ENCODE peak calls at places on chromosomes 4 and X, in seven cellular contexts. One of them, this sample, is unnamed. For H3K4me1, the result is how much of the 10 kb centered on the place peaks cover.

GRCh38 chr4:186790630-186791029 is 67.0 kb upstream of the FAT1 start:
- DNase-seq in fibroblast of lung: peak
- DNase-seq in right lobe of liver: no peak
- DNase-seq in mammary epithelial cell: no peak
- DNase-seq in lower lobe of right lung: no peak
- DNase-seq in IMR-90: peak
- DNase-seq in OCI-LY7: no peak
- DNase-seq in this sample: no peak

GRCh38 chrX:53440631-53441517 is 6.7 kb upstream of the HSD17B10 start:
- DNase-seq in OCI-LY7: no peak
- DNase-seq in right lobe of liver: peak
- DNase-seq in mammary epithelial cell: peak
- DNase-seq in IMR-90: peak
- DNase-seq in fibroblast of lung: peak
- DNase-seq in lower lobe of right lung: peak
- DNase-seq in this sample: peak

GRCh38 chr4:116015549-116015948 is 902.1 kb upstream of the NDST4 start:
- DNase-seq in mammary epithelial cell: no peak
- DNase-seq in fibroblast of lung: no peak
- DNase-seq in OCI-LY7: no peak
- DNase-seq in IMR-90: no peak
- DNase-seq in lower lobe of right lung: no peak
- DNase-seq in right lobe of liver: no peak
- DNase-seq in this sample: no peak

GRCh38 chrX:1464282-1465131 is 11.8 kb upstream of the ASMTL start:
- DNase-seq in fibroblast of lung: no peak
- DNase-seq in mammary epithelial cell: no peak
- DNase-seq in right lobe of liver: no peak
- DNase-seq in OCI-LY7: no peak
- DNase-seq in IMR-90: no peak
- DNase-seq in lower lobe of right lung: peak
- DNase-seq in this sample: no peak

GRCh38 chr4:189613202-189613601 is 327.5 kb upstream of the FRG1 start:
- DNase-seq in mammary epithelial cell: no peak
- DNase-seq in fibroblast of lung: no peak
- DNase-seq in IMR-90: no peak
- DNase-seq in right lobe of liver: no peak
- DNase-seq in OCI-LY7: no peak
- DNase-seq in lower lobe of right lung: no peak
- DNase-seq in this sample: no peak

GRCh38 chrX:68431836-68432235 is 1.5 kb downstream of the OPHN1 start:
- DNase-seq in lower lobe of right lung: no peak
- DNase-seq in right lobe of liver: no peak
- DNase-seq in IMR-90: peak
- DNase-seq in OCI-LY7: no peak
- DNase-seq in mammary epithelial cell: no peak
- DNase-seq in fibroblast of lung: peak
- DNase-seq in this sample: no peak

GRCh38 chrX:66684196-66684595 is 45.3 kb upstream of the EDA2R start:
- DNase-seq in lower lobe of right lung: no peak
- DNase-seq in right lobe of liver: no peak
- DNase-seq in OCI-LY7: no peak
- DNase-seq in fibroblast of lung: no peak
- DNase-seq in mammary epithelial cell: no peak
- DNase-seq in IMR-90: no peak
- DNase-seq in this sample: no peak

GRCh38 chr4:3107271-3108185 is 33.0 kb downstream of the HTT start:
- DNase-seq in fibroblast of lung: no peak
- DNase-seq in OCI-LY7: no peak
- DNase-seq in mammary epithelial cell: no peak
- DNase-seq in IMR-90: no peak
- DNase-seq in lower lobe of right lung: no peak
- DNase-seq in right lobe of liver: no peak
- DNase-seq in this sample: no peak

GRCh38 chrX:2764766-2765666 is 13.2 kb downstream of the XG start:
- DNase-seq in IMR-90: no peak
- DNase-seq in lower lobe of right lung: no peak
- DNase-seq in mammary epithelial cell: no peak
- DNase-seq in right lobe of liver: no peak
- DNase-seq in OCI-LY7: no peak
- DNase-seq in fibroblast of lung: no peak
- DNase-seq in this sample: no peak

GRCh38 chr4:73662709-73663546 is 42.7 kb upstream of the RASSF6 start:
- DNase-seq in fibroblast of lung: peak
- DNase-seq in lower lobe of right lung: no peak
- DNase-seq in right lobe of liver: no peak
- DNase-seq in mammary epithelial cell: peak
- DNase-seq in IMR-90: peak
- DNase-seq in OCI-LY7: peak
- DNase-seq in this sample: no peak

GRCh38 chr4:89829470-89830138 is 7.4 kb downstream of the SNCA start:
- DNase-seq in mammary epithelial cell: peak
- DNase-seq in fibroblast of lung: peak
- DNase-seq in OCI-LY7: peak
- DNase-seq in right lobe of liver: no peak
- DNase-seq in lower lobe of right lung: peak
- DNase-seq in IMR-90: no peak
- DNase-seq in this sample: peak

GRCh38 chr4:70704333-70705145 is 16.2 kb downstream of the UTP3 start:
- DNase-seq in right lobe of liver: peak
- DNase-seq in mammary epithelial cell: peak
- DNase-seq in fibroblast of lung: peak
- DNase-seq in OCI-LY7: peak
- DNase-seq in IMR-90: peak
- DNase-seq in lower lobe of right lung: peak
- DNase-seq in this sample: peak

DNA sequence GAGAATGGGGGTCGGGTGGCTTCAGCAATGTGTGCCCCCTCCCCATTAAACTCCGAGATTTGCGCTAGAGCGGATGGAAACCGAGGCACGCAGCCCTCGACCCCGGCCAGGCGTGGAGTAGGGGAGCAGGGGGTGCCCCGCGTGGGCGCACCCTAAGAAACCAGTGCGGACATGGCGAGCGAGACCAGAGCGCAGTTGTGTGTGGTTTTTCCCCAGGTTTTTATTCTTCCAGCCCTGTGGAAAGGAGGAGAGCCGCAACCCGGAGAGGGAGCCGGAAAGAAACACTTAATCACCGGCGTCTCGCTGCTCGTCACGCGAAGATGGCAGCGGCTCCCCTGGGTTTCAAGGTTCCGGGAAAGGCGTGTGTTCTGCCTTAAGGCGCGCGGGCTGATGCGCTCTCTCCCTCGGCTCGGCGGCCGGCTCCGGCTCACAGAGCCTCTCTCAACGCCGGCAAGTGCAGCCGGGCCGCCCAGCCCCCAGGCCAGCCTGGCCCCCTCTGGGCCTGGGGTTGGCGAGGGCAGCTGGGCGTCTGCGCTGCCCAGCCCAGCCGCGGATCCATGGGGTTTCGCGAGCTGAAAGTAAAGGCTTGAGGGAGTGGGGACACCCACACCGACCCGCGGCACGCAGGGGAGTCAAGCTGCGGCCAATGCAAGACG is 73.9 kb upstream of the BCOR start:
- DNase-seq in mammary epithelial cell: no peak
- DNase-seq in IMR-90: no peak
- DNase-seq in lower lobe of right lung: no peak
- DNase-seq in right lobe of liver: peak
- DNase-seq in OCI-LY7: peak
- DNase-seq in fibroblast of lung: no peak
- DNase-seq in this sample: peak
- H3K4me1 ChIP-seq in mammary epithelial cell: under half
- H3K4me1 ChIP-seq in IMR-90: under half
- H3K4me1 ChIP-seq in lower lobe of right lung: under half
- H3K4me1 ChIP-seq in right lobe of liver: under half
- H3K4me1 ChIP-seq in OCI-LY7: half or more
- H3K4me1 ChIP-seq in fibroblast of lung: under half
- H3K4me1 ChIP-seq in this sample: under half

GRCh38 chrX:45006002-45006800 is 133.2 kb downstream of the KDM6A start:
- DNase-seq in IMR-90: peak
- DNase-seq in right lobe of liver: no peak
- DNase-seq in OCI-LY7: no peak
- DNase-seq in mammary epithelial cell: peak
- DNase-seq in fibroblast of lung: no peak
- DNase-seq in lower lobe of right lung: no peak
- DNase-seq in this sample: no peak
- H3K27ac ChIP-seq in IMR-90: no peak
- H3K27ac ChIP-seq in right lobe of liver: no peak
- H3K27ac ChIP-seq in OCI-LY7: no peak
- H3K27ac ChIP-seq in mammary epithelial cell: peak
- H3K27ac ChIP-seq in fibroblast of lung: no peak
- H3K27ac ChIP-seq in lower lobe of right lung: no peak
- H3K27ac ChIP-seq in this sample: no peak

DNA sequence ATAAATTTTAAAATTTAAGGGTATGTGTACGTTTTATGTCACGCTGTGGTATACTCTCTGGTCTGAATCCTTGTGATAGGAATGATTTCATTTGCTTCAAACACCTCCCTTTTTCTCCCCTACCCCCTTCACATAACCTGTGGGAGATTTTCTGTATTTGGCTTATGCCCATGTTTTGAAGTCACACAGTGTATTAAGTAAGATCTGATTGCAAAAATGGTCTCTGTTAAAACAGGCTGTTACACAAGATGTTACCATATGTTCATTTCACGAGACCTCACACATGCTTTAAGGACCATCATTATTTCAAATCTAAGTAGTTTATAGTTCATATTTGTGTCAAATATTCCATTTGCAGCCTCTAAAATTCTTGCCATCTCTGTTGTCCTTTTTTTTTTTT is 63.5 kb downstream of the TMEM131L start:
- DNase-seq in mammary epithelial cell: no peak
- DNase-seq in right lobe of liver: no peak
- DNase-seq in lower lobe of right lung: no peak
- DNase-seq in OCI-LY7: no peak
- DNase-seq in IMR-90: peak
- DNase-seq in fibroblast of lung: peak
- DNase-seq in this sample: no peak
- H3K4me1 ChIP-seq in mammary epithelial cell: under half
- H3K4me1 ChIP-seq in right lobe of liver: under half
- H3K4me1 ChIP-seq in lower lobe of right lung: under half
- H3K4me1 ChIP-seq in OCI-LY7: half or more
- H3K4me1 ChIP-seq in IMR-90: under half
- H3K4me1 ChIP-seq in fibroblast of lung: under half
- H3K4me1 ChIP-seq in this sample: under half

GRCh38 chr4:82799006-82799881 is 648 bp upstream of the SCD5 start:
- DNase-seq in right lobe of liver: no peak
- DNase-seq in lower lobe of right lung: no peak
- DNase-seq in fibroblast of lung: no peak
- DNase-seq in IMR-90: no peak
- DNase-seq in mammary epithelial cell: peak
- DNase-seq in OCI-LY7: no peak
- DNase-seq in this sample: no peak
- H3K27ac ChIP-seq in right lobe of liver: no peak
- H3K27ac ChIP-seq in lower lobe of right lung: peak
- H3K27ac ChIP-seq in fibroblast of lung: no peak
- H3K27ac ChIP-seq in IMR-90: no peak
- H3K27ac ChIP-seq in mammary epithelial cell: peak
- H3K27ac ChIP-seq in OCI-LY7: no peak
- H3K27ac ChIP-seq in this sample: no peak

GRCh38 chr4:38663021-38663800 is 788 bp upstream of the KLF3 start:
- DNase-seq in fibroblast of lung: peak
- DNase-seq in IMR-90: no peak
- DNase-seq in lower lobe of right lung: no peak
- DNase-seq in OCI-LY7: peak
- DNase-seq in mammary epithelial cell: no peak
- DNase-seq in right lobe of liver: no peak
- DNase-seq in this sample: no peak
- H3K4me1 ChIP-seq in fibroblast of lung: under half
- H3K4me1 ChIP-seq in IMR-90: under half
- H3K4me1 ChIP-seq in lower lobe of right lung: under half
- H3K4me1 ChIP-seq in OCI-LY7: under half
- H3K4me1 ChIP-seq in mammary epithelial cell: under half
- H3K4me1 ChIP-seq in right lobe of liver: under half
- H3K4me1 ChIP-seq in this sample: under half

DNA sequence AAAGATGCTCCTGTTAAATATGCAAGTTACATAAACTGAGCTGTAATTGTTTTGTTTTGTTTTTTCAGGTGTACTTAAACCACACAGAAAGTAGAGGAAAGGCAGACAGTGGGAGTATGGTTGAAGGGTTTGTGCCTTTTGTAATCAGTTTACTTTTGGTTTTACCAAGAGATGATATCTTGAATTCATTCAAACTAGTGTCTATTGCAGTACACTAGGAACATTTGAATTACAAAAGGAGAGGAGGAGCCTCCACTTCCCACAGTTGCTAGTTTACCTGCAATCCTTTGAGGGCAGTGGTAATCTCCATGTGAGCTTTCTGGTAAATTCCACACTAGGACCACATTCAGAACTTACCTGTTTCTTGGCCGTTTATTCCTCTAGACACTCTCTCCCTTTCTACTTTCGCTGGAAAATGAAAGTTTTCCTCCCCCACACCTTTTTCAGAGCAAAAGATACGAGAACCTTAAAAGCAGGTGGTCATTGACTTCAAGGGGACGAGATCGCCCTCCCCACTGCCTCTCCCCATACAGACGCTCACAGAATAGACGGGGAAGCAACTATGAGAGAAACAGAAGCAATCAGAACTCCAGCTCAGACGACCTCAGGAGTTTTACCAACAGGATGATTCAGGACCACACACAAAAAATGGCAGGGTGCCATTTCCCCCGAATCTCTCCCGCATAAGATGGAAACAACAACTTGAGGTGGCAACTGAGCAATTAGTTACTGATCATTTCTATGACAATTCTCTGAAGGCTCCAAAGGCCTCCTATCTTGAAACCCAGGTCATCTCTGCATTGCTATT is 3.3 kb downstream of the RBM47 start:
- DNase-seq in right lobe of liver: no peak
- DNase-seq in OCI-LY7: no peak
- DNase-seq in fibroblast of lung: no peak
- DNase-seq in lower lobe of right lung: no peak
- DNase-seq in mammary epithelial cell: no peak
- DNase-seq in IMR-90: peak
- DNase-seq in this sample: no peak
- H3K27ac ChIP-seq in right lobe of liver: peak
- H3K27ac ChIP-seq in OCI-LY7: no peak
- H3K27ac ChIP-seq in fibroblast of lung: no peak
- H3K27ac ChIP-seq in lower lobe of right lung: peak
- H3K27ac ChIP-seq in mammary epithelial cell: no peak
- H3K27ac ChIP-seq in IMR-90: no peak
- H3K27ac ChIP-seq in this sample: no peak

DNA sequence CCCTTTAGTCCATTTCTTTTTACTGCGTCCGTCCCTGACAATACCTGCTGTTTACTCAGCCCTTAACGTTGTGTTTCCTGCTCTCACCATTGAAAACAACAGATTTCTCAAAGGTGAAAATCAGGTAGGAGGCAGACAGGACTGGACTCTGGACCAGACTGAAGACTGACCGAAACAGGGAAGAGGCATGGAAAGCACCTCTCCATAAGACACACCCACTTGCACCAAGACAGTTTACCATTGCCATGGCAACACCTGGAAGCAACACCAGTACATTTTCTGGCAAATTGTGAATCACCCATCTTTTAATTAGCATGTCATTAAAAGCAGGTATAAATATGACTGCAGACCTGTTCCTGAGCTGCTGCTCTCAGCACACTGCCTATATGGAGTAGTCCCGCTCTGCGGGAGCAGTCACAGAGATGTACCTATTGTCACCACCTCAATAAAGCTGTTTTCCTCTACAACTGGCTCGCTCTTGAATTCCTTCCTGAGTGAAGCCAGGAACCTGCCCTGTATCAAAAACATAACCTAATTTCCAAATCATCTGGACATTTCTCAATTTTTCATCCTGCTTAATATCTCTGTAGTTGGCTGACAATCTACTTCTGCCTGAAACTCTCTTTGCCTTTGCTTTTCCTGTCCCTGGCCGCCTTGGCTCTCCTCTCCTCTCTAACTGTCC is 117.0 kb downstream of the RNF150 start:
- DNase-seq in fibroblast of lung: no peak
- DNase-seq in lower lobe of right lung: no peak
- DNase-seq in right lobe of liver: no peak
- DNase-seq in mammary epithelial cell: no peak
- DNase-seq in IMR-90: no peak
- DNase-seq in OCI-LY7: no peak
- DNase-seq in this sample: no peak
- H3K4me1 ChIP-seq in fibroblast of lung: under half
- H3K4me1 ChIP-seq in lower lobe of right lung: under half
- H3K4me1 ChIP-seq in right lobe of liver: under half
- H3K4me1 ChIP-seq in mammary epithelial cell: under half
- H3K4me1 ChIP-seq in IMR-90: under half
- H3K4me1 ChIP-seq in OCI-LY7: under half
- H3K4me1 ChIP-seq in this sample: under half

This sample was measured in aorta.